ENCODE peak calls at places on chromosomes 12 and 14, in seven cellular contexts. Z is NCI-H2081; M is pancreas; A is NCI-H1694; H is ELR; T is PC-9; G is stimulated activated CD8-positive, alpha-beta memory T cell treated with anti-CD3 and anti-CD28 coated beads, Interleukin-4, amount 100 ng/mL, for 24 hours. B is an unnamed sample.

GRCh38 chr12:120394483-120395367 is 25.8 kb upstream of the MSI1 start:
- DNase-seq in Z (peak), M (peak), A (no peak), H (no peak), T (peak), G (no peak), B (no peak)

GRCh38 chr14:58488550-58488949 is 61.0 kb downstream of the KIAA0586 start:
- DNase-seq in Z (no peak), M (no peak), A (no peak), H (peak), T (no peak), G (no peak), B (no peak)

GRCh38 chr12:129049917-129050316 is 196.6 kb downstream of the GLT1D1 start:
- DNase-seq in Z (no peak), M (no peak), A (no peak), H (no peak), T (no peak), G (no peak), B (no peak)

GRCh38 chr14:91649930-91650329 is 82.0 kb downstream of the CATSPERB start:
- DNase-seq in Z (peak), M (no peak), A (peak), H (peak), T (peak), G (no peak), B (no peak)

GRCh38 chr12:8784464-8784863 is 38.0 kb upstream of the A2ML1 start:
- DNase-seq in Z (no peak), M (no peak), A (no peak), H (no peak), T (no peak), G (no peak), B (no peak)

GRCh38 chr12:82527165-82527780 is 159.4 kb upstream of the TMTC2 start:
- DNase-seq in Z (peak), M (no peak), A (peak), H (peak), T (peak), G (no peak), B (peak)

GRCh38 chr12:109601557-109601956 is 28.0 kb downstream of the MVK start:
- DNase-seq in Z (no peak), M (no peak), A (no peak), H (no peak), T (no peak), G (no peak), B (no peak)

GRCh38 chr14:26370118-26370517 is 227.7 kb downstream of the NOVA1 start:
- DNase-seq in Z (no peak), M (no peak), A (peak), H (no peak), T (no peak), G (no peak), B (no peak)

GRCh38 chr12:115160290-115161108 is 476.5 kb upstream of the TBX3 start:
- DNase-seq in Z (no peak), M (no peak), A (no peak), H (no peak), T (no peak), G (no peak), B (no peak)

GRCh38 chr14:92785601-92786426 is 8.3 kb upstream of the GOLGA5 start:
- DNase-seq in Z (no peak), M (no peak), A (no peak), H (peak), T (peak), G (no peak), B (no peak)

GRCh38 chr14:92631098-92631497 is 117.3 kb downstream of the LGMN start:
- DNase-seq in Z (no peak), M (peak), A (no peak), H (no peak), T (no peak), G (no peak), B (no peak)

GRCh38 chr12:129119537-129119936 is 266.3 kb downstream of the GLT1D1 start:
- DNase-seq in Z (no peak), M (no peak), A (no peak), H (no peak), T (no peak), G (no peak), B (no peak)

GRCh38 chr14:93953263-93953662 is 23.1 kb downstream of the ASB2 start:
- DNase-seq in Z (no peak), M (no peak), A (peak), H (no peak), T (no peak), G (no peak), B (no peak)

GRCh38 chr12:23262670-23263069 is 637.7 kb downstream of the ETNK1 start:
- DNase-seq in Z (no peak), M (no peak), A (no peak), H (no peak), T (no peak), G (no peak), B (no peak)

GRCh38 chr14:75283162-75283883 is 4.7 kb downstream of the FOS start:
- DNase-seq in Z (no peak), M (no peak), A (no peak), H (no peak), T (no peak), G (no peak), B (no peak)

GRCh38 chr12:50640321-50640939 is 123.5 kb upstream of the ATF1 start:
- DNase-seq in Z (no peak), M (no peak), A (no peak), H (no peak), T (no peak), G (no peak), B (no peak)

GRCh38 chr12:48000878-48001321 is 3.4 kb downstream of the COL2A1 start:
- DNase-seq in Z (no peak), M (no peak), A (peak), H (peak), T (peak), G (no peak), B (no peak)

GRCh38 chr12:107091989-107092641 is 1.2 kb downstream of the CRY1 start:
- DNase-seq in Z (peak), M (no peak), A (peak), H (peak), T (peak), G (no peak), B (peak)

GRCh38 chr14:84303140-84303539 is 1226.8 kb upstream of the FLRT2 start:
- DNase-seq in Z (no peak), M (peak), A (no peak), H (no peak), T (no peak), G (no peak), B (no peak)

GRCh38 chr12:110176745-110177144 is 52.6 kb downstream of the IFT81 start:
- DNase-seq in Z (peak), M (no peak), A (peak), H (no peak), T (no peak), G (no peak), B (peak)

GRCh38 chr12:112979281-112979680 is 962 bp downstream of the OAS2 start:
- DNase-seq in Z (no peak), M (no peak), A (no peak), H (peak), T (no peak), G (no peak), B (no peak)

GRCh38 chr14:97902630-97903029 is 1105.4 kb downstream of the VRK1 start:
- DNase-seq in Z (no peak), M (no peak), A (no peak), H (no peak), T (no peak), G (no peak), B (no peak)

GRCh38 chr14:99246536-99247083 is 25.4 kb downstream of the BCL11B start:
- DNase-seq in Z (no peak), M (no peak), A (no peak), H (no peak), T (no peak), G (no peak), B (no peak)

GRCh38 chr14:76647699-76648298 is 113.5 kb upstream of the VASH1 start:
- DNase-seq in Z (peak), M (no peak), A (peak), H (peak), T (peak), G (no peak), B (no peak)

GRCh38 chr14:54768501-54768900 is 134.1 kb downstream of the GCH1 start:
- DNase-seq in Z (no peak), M (no peak), A (no peak), H (no peak), T (no peak), G (no peak), B (no peak)

GRCh38 chr14:56118611-56119181 is 485 bp downstream of the PELI2 start:
- DNase-seq in Z (no peak), M (peak), A (no peak), H (peak), T (peak), G (peak), B (no peak)

GRCh38 chr12:76117751-76118150 is 33.3 kb upstream of the NAP1L1 start:
- DNase-seq in Z (no peak), M (no peak), A (no peak), H (no peak), T (no peak), G (no peak), B (no peak)

GRCh38 chr14:68762944-68763831 is 29.7 kb downstream of the ZFP36L1 start:
- DNase-seq in Z (no peak), M (peak), A (no peak), H (no peak), T (no peak), G (no peak), B (peak)

GRCh38 chr12:2797721-2798418 is 3.1 kb downstream of the FKBP4 start:
- DNase-seq in Z (no peak), M (peak), A (no peak), H (peak), T (no peak), G (no peak), B (no peak)

GRCh38 chr12:6534158-6534913 is at the start of gene GAPDH:
- DNase-seq in Z (peak), M (peak), A (peak), H (peak), T (peak), G (peak), B (peak)

GRCh38 chr14:57575482-57575881 is 81.8 kb upstream of the CCDC198 start:
- DNase-seq in Z (peak), M (no peak), A (no peak), H (no peak), T (no peak), G (no peak), B (no peak)

GRCh38 chr12:113069751-113070116 is 13.2 kb downstream of the DTX1 start:
- DNase-seq in Z (no peak), M (no peak), A (no peak), H (no peak), T (no peak), G (no peak), B (no peak)